ENCODE peak calls at places on chromosomes 4 and X, in five cellular contexts. D, E, S, V and G are unnamed samples.

GRCh38 chr4:176735300-176735699 is 57.4 kb downstream of the VEGFC start:
- DNase-seq in D (no peak), E (no peak), S (no peak), V (no peak), G (no peak)

GRCh38 chr4:152181150-152181549 is 354.7 kb downstream of the FBXW7 start:
- DNase-seq in D (no peak), E (no peak), S (no peak), V (no peak), G (no peak)

GRCh38 chr4:89899854-89900253 is 5.2 kb downstream of the MMRN1 start:
- DNase-seq in D (no peak), E (no peak), S (no peak), V (no peak), G (no peak)

GRCh38 chrX:12225073-12225472 is 86.8 kb downstream of the FRMPD4 start:
- DNase-seq in D (no peak), E (no peak), S (no peak), V (no peak), G (no peak)

GRCh38 chr4:2793578-2793919 is 664 bp downstream of the SH3BP2 start:
- DNase-seq in D (no peak), E (no peak), S (peak; percentile 43), V (peak; percentile 55), G (no peak)

GRCh38 chr4:6761540-6762243 is 20.8 kb upstream of the KIAA0232 start:
- DNase-seq in D (no peak), E (no peak), S (no peak), V (no peak), G (peak; percentile 80)

GRCh38 chr4:161828061-161828460 is 335.7 kb downstream of the FSTL5 start:
- DNase-seq in D (no peak), E (no peak), S (no peak), V (no peak), G (no peak)

GRCh38 chr4:8078109-8078494 is 80.5 kb downstream of the ABLIM2 start:
- DNase-seq in D (no peak), E (no peak), S (no peak), V (no peak), G (no peak)

GRCh38 chr4:185513489-185514181 is 21.7 kb downstream of the PDLIM3 start:
- DNase-seq in D (no peak), E (no peak), S (no peak), V (peak; percentile 35), G (no peak)

GRCh38 chr4:145481164-145481941 is at the start of gene SMAD1:
- DNase-seq in D (peak; percentile 93), E (peak; percentile 51), S (peak; percentile 69), V (peak; percentile 89), G (peak; percentile 44)

GRCh38 chr4:56139241-56139827 is 190.6 kb downstream of the CEP135 start:
- DNase-seq in D (peak; percentile 39), E (no peak), S (no peak), V (no peak), G (no peak)

GRCh38 chrX:40300286-40300890 is 202.6 kb upstream of the BCOR start:
- DNase-seq in D (no peak), E (no peak), S (no peak), V (no peak), G (no peak)

GRCh38 chr4:39259571-39260330 is 77.4 kb downstream of the WDR19 start:
- DNase-seq in D (no peak), E (no peak), S (no peak), V (no peak), G (no peak)

DNA sequence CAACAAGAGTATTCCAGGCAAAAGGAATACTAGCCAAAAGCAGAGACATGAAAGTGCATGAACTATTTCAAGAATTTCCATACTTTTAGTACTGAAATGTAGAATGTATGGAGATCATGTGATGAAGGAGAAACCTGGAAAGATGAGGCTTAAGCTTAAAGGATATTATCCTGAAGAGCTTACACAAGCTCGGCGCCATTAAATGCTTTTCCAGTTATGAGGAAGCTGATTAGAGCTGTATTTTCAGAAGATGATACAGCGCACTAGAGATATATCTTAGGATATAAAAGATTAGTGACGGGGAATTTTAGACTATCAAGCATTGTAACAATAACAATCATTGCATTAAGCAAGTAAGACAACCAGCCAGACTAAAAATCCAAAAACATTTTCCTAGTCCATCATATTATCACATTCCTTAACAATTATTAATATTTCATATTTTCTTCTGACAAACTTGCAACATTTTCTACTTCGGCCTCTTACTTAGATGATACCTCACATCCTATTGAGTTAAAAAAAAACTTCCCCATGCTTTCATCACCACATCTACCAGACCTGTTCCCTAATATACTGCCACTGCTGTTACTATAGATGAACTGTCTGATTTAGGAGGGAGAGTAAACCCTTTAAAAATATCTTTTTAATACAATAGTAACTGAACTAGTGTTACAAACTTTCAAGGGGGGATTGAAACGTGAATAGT is 1.3 kb downstream of the FAM200B start:
- DNase-seq in D (no peak), E (no peak), S (no peak), V (no peak), G (no peak)
- H3K27ac ChIP-seq in D (no peak overlapping the region), E (no peak overlapping the region), S (peak overlapping the region; percentile 95), V (no peak overlapping the region), G (no peak overlapping the region)

GRCh38 chr4:111215755-111216154 is 592.9 kb upstream of the PITX2 start:
- DNase-seq in D (no peak), E (no peak), S (no peak), V (no peak), G (no peak)
- H3K27ac ChIP-seq in D (no peak overlapping the region), E (no peak overlapping the region), S (no peak overlapping the region), V (no peak overlapping the region), G (no peak overlapping the region)

GRCh38 chrX:72203421-72203820 is 21.9 kb downstream of the PIN4 start:
- DNase-seq in D (no peak), E (no peak), S (no peak), V (no peak), G (no peak)

GRCh38 chrX:72202792-72203401 is 21.3 kb downstream of the PIN4 start:
- DNase-seq in D (no peak), E (no peak), S (peak; percentile 26), V (no peak), G (no peak)

GRCh38 chrX:72208126-72208525 is 26.6 kb downstream of the PIN4 start:
- DNase-seq in D (no peak), E (no peak), S (no peak), V (no peak), G (no peak)
- H3K27ac ChIP-seq in D (no peak overlapping the region), E (no peak overlapping the region), S (no peak overlapping the region), V (no peak overlapping the region), G (no peak overlapping the region)

DNA sequence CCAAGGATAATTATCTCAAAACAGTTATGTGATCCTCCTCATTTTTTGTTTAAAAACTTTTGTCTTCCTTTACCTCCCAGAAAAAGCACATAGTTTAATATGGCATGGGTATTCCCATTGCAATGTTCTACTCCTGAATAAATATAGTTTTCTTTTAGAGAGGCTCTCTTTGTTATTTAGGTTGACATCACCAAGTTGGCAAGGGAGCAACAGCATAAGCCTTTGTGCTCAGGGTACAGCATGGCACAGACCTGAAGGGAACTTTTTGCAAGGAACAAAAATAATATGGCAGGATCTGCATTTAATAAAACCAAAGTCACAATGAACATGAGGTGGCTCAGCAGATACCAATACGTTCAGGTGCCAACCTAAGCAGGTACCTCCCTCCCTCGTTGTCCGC is 47.1 kb upstream of the NPY2R start:
- DNase-seq in D (no peak), E (no peak), S (no peak), V (no peak), G (no peak)
- H3K27ac ChIP-seq in D (no peak overlapping the region), E (no peak overlapping the region), S (no peak overlapping the region), V (no peak overlapping the region), G (no peak overlapping the region)